ENCODE peak calls at places on chromosomes 13 and 19, in five cellular contexts. O is cardiac muscle cell, D is esophagus squamous epithelium, A is endothelial cell of umbilical vein, K is esophagus muscularis mucosa. P is an unnamed sample. For H3K27me3, the result is how much of the 10 kb centered on the place peaks cover.

GRCh38 chr13:69389899-69390298 is 717.7 kb upstream of the ATXN8OS start:
- DNase-seq in K (no peak), D (no peak), O (no peak), A (no peak), P (no peak)

GRCh38 chr13:79285159-79285558 is 120.9 kb downstream of the RBM26 start:
- DNase-seq in A (no peak), K (no peak), D (no peak), O (no peak), P (no peak)

GRCh38 chr19:4861147-4861546 is 6.3 kb downstream of the PLIN3 start:
- DNase-seq in K (no peak), D (no peak), A (no peak), O (no peak), P (no peak)

GRCh38 chr19:18440936-18441803 is 3.2 kb upstream of the ISYNA1 start:
- DNase-seq in K (no peak), D (no peak), O (no peak), A (no peak), P (no peak)

GRCh38 chr19:37007587-37008220 is 70.5 kb upstream of the ZNF420 start:
- DNase-seq in K (no peak), D (no peak), O (peak), A (no peak), P (no peak)

GRCh38 chr19:34734601-34735103 is 609 bp downstream of the ZNF181 start:
- DNase-seq in O (no peak), A (no peak), D (no peak), K (no peak), P (no peak)

GRCh38 chr19:46946090-46946489 is 73.5 kb upstream of the NPAS1 start:
- DNase-seq in D (no peak), K (no peak), A (no peak), O (no peak), P (no peak)

GRCh38 chr13:77697208-77698103 is at the start of gene SLAIN1:
- DNase-seq in D (no peak), K (no peak), O (peak), A (peak), P (peak)

GRCh38 chr13:84399320-84400085 is 517.2 kb upstream of the SLITRK1 start:
- DNase-seq in O (no peak), D (no peak), K (no peak), A (no peak), P (no peak)

GRCh38 chr13:40383922-40384321 is 282.5 kb downstream of the FOXO1 start:
- DNase-seq in A (no peak), K (no peak), O (no peak), D (no peak), P (no peak)

GRCh38 chr19:9934132-9934950 is 2.0 kb downstream of the OLFM2 start:
- DNase-seq in O (peak), A (peak), K (no peak), D (no peak), P (peak)

GRCh38 chr19:1122972-1123363 is 19.2 kb downstream of the GPX4 start:
- DNase-seq in O (peak), K (no peak), A (peak), D (no peak), P (no peak)

GRCh38 chr13:97295279-97296182 is 73.4 kb downstream of the MBNL2 start:
- DNase-seq in K (no peak), A (peak), O (peak), D (no peak), P (no peak)

GRCh38 chr19:49445997-49446396 is 4.7 kb upstream of the SLC17A7 start:
- DNase-seq in D (no peak), A (no peak), O (no peak), K (no peak), P (no peak)

GRCh38 chr19:32674959-32675719 is at the start of gene ANKRD27:
- DNase-seq in A (peak), K (peak), O (peak), D (peak), P (peak)

GRCh38 chr19:17779281-17779930 is 15.5 kb upstream of the B3GNT3 start:
- DNase-seq in K (peak), A (no peak), D (no peak), O (peak), P (no peak)

GRCh38 chr13:94309997-94310842 is 169.3 kb downstream of the DCT start:
- DNase-seq in K (no peak), D (no peak), O (peak), A (peak), P (no peak)

GRCh38 chr13:26025196-26025595 is 26.6 kb downstream of the SHISA2 start:
- DNase-seq in D (no peak), O (no peak), A (no peak), K (no peak), P (no peak)

GRCh38 chr13:99565478-99566124 is 64.3 kb downstream of the TM9SF2 start:
- DNase-seq in A (no peak), D (no peak), O (no peak), K (no peak), P (no peak)

GRCh38 chr19:19107663-19108062 is 30.6 kb downstream of the TMEM161A start:
- DNase-seq in K (no peak), O (no peak), A (no peak), D (no peak), P (no peak)

GRCh38 chr13:33490461-33491327 is 205.1 kb upstream of the STARD13 start:
- DNase-seq in D (no peak), K (no peak), O (peak), A (peak), P (peak)

GRCh38 chr19:38377052-38377451 is 2.7 kb downstream of the PSMD8 start:
- DNase-seq in K (no peak), O (no peak), A (no peak), D (no peak), P (no peak)

GRCh38 chr13:21478881-21479808 is 20.0 kb upstream of the ZDHHC20 start:
- DNase-seq in A (peak), O (peak), K (no peak), D (no peak), P (no peak)

GRCh38 chr13:33279898-33280549 is 5.5 kb downstream of the STARD13 start:
- DNase-seq in O (peak), D (no peak), K (no peak), A (peak), P (peak)

GRCh38 chr13:99821741-99822140 is 149.8 kb downstream of the ZIC5 start:
- DNase-seq in O (no peak), A (no peak), K (no peak), D (no peak), P (no peak)

GRCh38 chr19:53927745-53928144 is 18.7 kb downstream of the CACNG7 start:
- DNase-seq in O (peak), D (no peak), A (peak), K (no peak), P (no peak)

GRCh38 chr13:28499579-28499978 is 4.7 kb upstream of the FLT1 start:
- DNase-seq in D (no peak), A (no peak), K (no peak), O (no peak), P (no peak)

GRCh38 chr19:52961981-52962380 is 700 bp downstream of the ZNF816 start:
- DNase-seq in D (no peak), K (no peak), A (no peak), O (no peak), P (no peak)

GRCh38 chr13:44420376-44421220 is 47.0 kb downstream of the SERP2 start:
- DNase-seq in A (no peak), O (no peak), D (no peak), K (no peak), P (no peak)

GRCh38 chr19:7159105-7159933 is 89.8 kb downstream of the ZNF557 start:
- DNase-seq in A (no peak), K (no peak), O (peak), D (no peak), P (peak)

GRCh38 chr19:50568321-50569022 is at the start of gene LRRC4B:
- DNase-seq in A (no peak), D (no peak), K (no peak), O (peak), P (no peak)

GRCh38 chr19:42311612-42312160 is 1.4 kb upstream of the TMEM145 start:
- DNase-seq in O (no peak), A (no peak), K (no peak), D (no peak), P (no peak)

GRCh38 chr19:16449330-16449961 is 22.3 kb downstream of the EPS15L1 start:
- DNase-seq in O (no peak), A (no peak), D (no peak), K (no peak), P (no peak)

GRCh38 chr13:27270594-27271520 is at the start of gene RASL11A:
- DNase-seq in K (peak), A (peak), D (peak), O (peak), P (peak)

GRCh38 chr13:19862511-19863313 is 737 bp downstream of the ZMYM5 start:
- DNase-seq in K (no peak), A (peak), D (no peak), O (peak), P (no peak)

GRCh38 chr19:45591004-45591637 is 6.5 kb upstream of the OPA3 start:
- DNase-seq in D (no peak), O (no peak), K (no peak), A (no peak), P (no peak)
- TF ChIP-seq CTCF in D (no peak), O (peak), K (peak), A (peak), P (peak)

GRCh38 chr13:80338781-80339577 is 1.9 kb downstream of the SPRY2 start:
- DNase-seq in D (peak), O (peak), A (peak), K (peak), P (peak)
- H3K27me3 ChIP-seq in D (under half), O (under half), A (under half), K (under half), P (under half)

DNA sequence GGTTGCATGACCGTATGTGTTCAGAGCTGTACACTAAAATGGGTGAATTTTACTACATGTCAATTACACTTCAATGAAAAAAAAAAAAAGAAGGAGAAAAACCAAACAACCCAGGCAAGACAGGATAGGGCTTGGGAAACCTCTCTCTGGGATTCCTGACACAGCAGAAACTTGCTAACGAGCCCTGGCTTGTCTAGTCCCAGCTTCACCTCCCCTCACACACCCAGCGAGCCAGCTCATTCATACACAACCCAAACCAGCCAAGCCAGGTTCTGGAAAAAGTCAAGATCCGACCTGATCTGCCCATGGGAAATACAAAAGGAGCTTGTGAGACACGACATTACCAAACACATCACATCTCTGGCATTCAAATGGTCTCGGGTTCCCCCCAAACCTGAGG is 3.7 kb upstream of the TECR start:
- DNase-seq in K (no peak), A (no peak), D (no peak), O (no peak), P (no peak)
- H3K27ac ChIP-seq in K (no peak), A (no peak), D (peak), O (no peak), P (no peak)

DNA sequence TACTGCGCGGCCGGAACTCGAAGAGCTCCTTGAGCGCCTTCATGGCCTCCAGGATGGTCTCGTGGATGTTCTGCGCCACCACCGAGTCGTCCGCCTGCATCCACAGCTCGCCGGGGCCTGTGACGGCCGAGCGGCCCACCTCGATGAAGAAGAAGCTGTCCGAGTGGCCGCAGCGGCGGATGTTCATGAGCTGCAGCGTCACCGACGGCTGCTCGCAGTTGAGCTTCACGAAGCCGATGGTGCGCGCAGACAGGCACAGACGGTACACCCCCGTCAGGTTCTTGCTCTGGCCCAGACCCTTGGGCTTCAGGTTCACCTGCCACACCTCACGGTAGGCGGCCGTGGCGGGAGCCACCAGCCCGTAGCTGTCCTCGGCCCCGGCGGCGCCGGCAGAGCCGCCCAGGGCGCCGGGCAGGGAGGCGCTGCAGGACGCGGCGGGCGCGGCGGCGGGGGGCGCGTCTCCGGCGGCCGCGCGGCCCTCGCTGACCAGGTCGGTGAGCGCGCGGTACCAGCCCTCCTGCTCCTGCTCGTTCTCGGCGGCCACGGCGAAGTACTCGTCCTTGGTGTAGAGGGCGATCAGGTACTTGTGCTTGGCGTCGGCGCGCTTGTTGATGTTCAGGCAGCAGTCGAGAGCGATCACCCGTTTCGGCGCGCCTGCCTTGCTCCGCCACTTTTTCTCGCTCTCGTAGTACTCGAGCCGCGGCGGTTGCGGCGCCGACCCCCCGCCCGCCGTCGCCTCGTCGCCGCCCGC is 1.1 kb downstream of the IRS2 start:
- DNase-seq in K (peak), O (peak), A (peak), D (no peak), P (peak)
- TF ChIP-seq CTCF in K (no peak), O (no peak), A (no peak), D (no peak), P (no peak)

GRCh38 chr13:114334305-114335053 is 20.2 kb downstream of the CHAMP1 start:
- DNase-seq in D (no peak), O (no peak), A (no peak), K (no peak), P (no peak)
- H3K27me3 ChIP-seq in D (under half), O (under half), A (under half), K (under half), P (under half)

P was measured in ascending aorta.